ENCODE peak calls at places on chromosomes 5 and 9, in seven cellular contexts. J, Z, K, E, I, X and Q are unnamed samples.

GRCh38 chr9:124551472-124552339 is 44.5 kb upstream of the NR5A1 start:
- DNase-seq in X (peak), J (peak), I (peak), K (no peak), Z (peak), E (no peak), Q (no peak)

GRCh38 chr9:135526730-135527571 is 5.7 kb downstream of the LCN1 start:
- DNase-seq in Z (peak), J (no peak), X (no peak), I (no peak), K (no peak), E (no peak), Q (no peak)

GRCh38 chr9:71681104-71681707 is 87.1 kb downstream of the CEMIP2 start:
- DNase-seq in I (no peak), Z (no peak), X (no peak), J (no peak), E (no peak), K (peak), Q (no peak)

GRCh38 chr5:172749881-172750608 is 20.9 kb downstream of the DUSP1 start:
- DNase-seq in K (no peak), J (no peak), E (no peak), I (no peak), X (no peak), Z (no peak), Q (no peak)

GRCh38 chr5:83764101-83764500 is 43.4 kb upstream of the HAPLN1 start:
- DNase-seq in J (no peak), Z (no peak), E (no peak), X (no peak), K (no peak), I (no peak), Q (no peak)

GRCh38 chr5:177389368-177390169 is 5.3 kb downstream of the SLC34A1 start:
- DNase-seq in E (peak), Z (no peak), K (no peak), I (peak), J (peak), X (peak), Q (peak)

GRCh38 chr5:102792705-102793104 is 37.6 kb downstream of the PAM start:
- DNase-seq in Z (no peak), I (peak), E (no peak), K (no peak), X (peak), J (no peak), Q (no peak)

GRCh38 chr9:121652037-121652837 is 803 bp downstream of the DAB2IP start:
- DNase-seq in Z (no peak), K (no peak), E (no peak), I (no peak), X (peak), J (no peak), Q (no peak)

GRCh38 chr5:66558562-66558961 is 37.6 kb upstream of the MAST4 start:
- DNase-seq in E (no peak), J (no peak), Z (no peak), K (peak), I (peak), X (no peak), Q (no peak)

GRCh38 chr9:32551491-32552049 is 557 bp upstream of the SMIM27 start:
- DNase-seq in I (peak), J (no peak), Z (peak), K (peak), X (no peak), E (peak), Q (no peak)

GRCh38 chr5:55303238-55303690 is 4.2 kb downstream of the DHX29 start:
- DNase-seq in E (no peak), X (no peak), Z (no peak), K (no peak), I (peak), J (peak), Q (peak)

GRCh38 chr9:99593621-99594020 is 228.1 kb upstream of the NR4A3 start:
- DNase-seq in K (peak), E (no peak), X (no peak), Z (no peak), J (no peak), I (no peak), Q (no peak)

GRCh38 chr9:3330792-3331420 is 194.9 kb downstream of the RFX3 start:
- DNase-seq in E (no peak), J (no peak), I (no peak), Z (no peak), X (peak), K (no peak), Q (no peak)

GRCh38 chr5:139649082-139649991 is 1.2 kb downstream of the CXXC5 start:
- DNase-seq in Z (peak), K (peak), I (peak), E (no peak), X (peak), J (no peak), Q (no peak)

GRCh38 chr9:6805532-6805931 is 47.8 kb downstream of the KDM4C start:
- DNase-seq in E (no peak), I (no peak), Z (peak), J (peak), X (no peak), K (no peak), Q (no peak)

GRCh38 chr5:173850664-173851063 is 37.5 kb upstream of the CPEB4 start:
- DNase-seq in K (no peak), J (no peak), E (no peak), Z (no peak), I (no peak), X (no peak), Q (no peak)

GRCh38 chr5:128770907-128771306 is 194.4 kb upstream of the SLC27A6 start:
- DNase-seq in I (peak), X (no peak), J (no peak), K (no peak), E (no peak), Z (no peak), Q (no peak)

GRCh38 chr5:158886086-158886485 is 213.6 kb downstream of the EBF1 start:
- DNase-seq in J (no peak), Z (no peak), X (no peak), I (peak), K (no peak), E (no peak), Q (no peak)

GRCh38 chr5:174420651-174421407 is 303.6 kb upstream of the MSX2 start:
- DNase-seq in Z (no peak), X (no peak), J (no peak), I (no peak), K (no peak), E (no peak), Q (no peak)

GRCh38 chr9:106648799-106649198 is 214.2 kb upstream of the ZNF462 start:
- DNase-seq in E (no peak), I (no peak), J (no peak), K (no peak), Z (no peak), X (peak), Q (no peak)

GRCh38 chr9:27541740-27542139 is 12.1 kb upstream of the MOB3B start:
- DNase-seq in Z (no peak), K (no peak), I (no peak), J (no peak), X (no peak), E (no peak), Q (no peak)

GRCh38 chr5:140041492-140042421 is 1.3 kb downstream of the NRG2 start:
- DNase-seq in X (peak), J (no peak), Z (peak), E (no peak), K (peak), I (no peak), Q (no peak)

GRCh38 chr9:91677354-91677753 is 253.7 kb upstream of the NFIL3 start:
- DNase-seq in Z (no peak), I (no peak), X (no peak), E (no peak), J (no peak), K (no peak), Q (peak)

GRCh38 chr5:113338628-113339027 is 96.2 kb downstream of the TSSK1B start:
- DNase-seq in K (no peak), Z (no peak), J (no peak), E (no peak), X (no peak), I (no peak), Q (no peak)

GRCh38 chr5:99285606-99286005 is 356.8 kb upstream of the CHD1 start:
- DNase-seq in X (peak), E (no peak), J (no peak), K (no peak), I (no peak), Z (no peak), Q (no peak)

GRCh38 chr5:178281321-178281720 is 48.7 kb upstream of the PHYKPL start:
- DNase-seq in I (no peak), K (no peak), Z (peak), E (no peak), X (no peak), J (no peak), Q (no peak)

GRCh38 chr9:115630126-115630840 is 512.3 kb upstream of the TNC start:
- DNase-seq in K (no peak), Z (no peak), I (no peak), J (no peak), X (no peak), E (no peak), Q (no peak)

GRCh38 chr9:26811106-26811505 is 81.5 kb downstream of the CAAP1 start:
- DNase-seq in I (no peak), E (no peak), X (no peak), J (no peak), Z (no peak), K (no peak), Q (no peak)

GRCh38 chr9:132169672-132170392 is 8.0 kb downstream of the NTNG2 start:
- DNase-seq in I (peak), Z (peak), J (no peak), K (peak), E (peak), X (peak), Q (no peak)

GRCh38 chr9:134781895-134782294 is 98.7 kb upstream of the FCN2 start:
- DNase-seq in I (no peak), K (no peak), J (no peak), X (no peak), E (no peak), Z (peak), Q (no peak)

GRCh38 chr5:91219141-91219802 is 163.8 kb downstream of the ARRDC3 start:
- DNase-seq in X (no peak), K (no peak), Z (no peak), J (peak), I (peak), E (no peak), Q (no peak)

GRCh38 chr9:123484130-123484529 is 128.1 kb downstream of the CRB2 start:
- DNase-seq in I (no peak), J (no peak), X (no peak), K (no peak), E (no peak), Z (no peak), Q (no peak)